ENCODE peak calls at places on chromosomes 11 and 22, in ten cellular contexts. One of them, this sample, is unnamed.
A peak's percentile ranks its signal among the peaks of the same experiment; 100 is the strongest.

GRCh38 chr11:134861490-134862107 is 449.6 kb upstream of the B3GAT1 start:
- DNase-seq in cardiac muscle cell: no peak
- DNase-seq in A549: no peak
- DNase-seq in BE2C: no peak
- DNase-seq in K562: peak; percentile 67
- DNase-seq in endothelial cell of umbilical vein: no peak
- DNase-seq in psoas muscle: no peak
- DNase-seq in sigmoid colon: no peak
- DNase-seq in pancreas: no peak
- DNase-seq in upper lobe of right lung: no peak
- DNase-seq in this sample: no peak

GRCh38 chr22:18095101-18095805 is 15.4 kb upstream of the TUBA8 start:
- DNase-seq in cardiac muscle cell: no peak
- DNase-seq in A549: no peak
- DNase-seq in BE2C: no peak
- DNase-seq in K562: no peak
- DNase-seq in endothelial cell of umbilical vein: peak; percentile 7
- DNase-seq in psoas muscle: no peak
- DNase-seq in sigmoid colon: no peak
- DNase-seq in pancreas: no peak
- DNase-seq in upper lobe of right lung: no peak
- DNase-seq in this sample: no peak

GRCh38 chr22:16654882-16655281 is 62.3 kb upstream of the CCT8L2 start:
- DNase-seq in cardiac muscle cell: no peak
- DNase-seq in A549: no peak
- DNase-seq in BE2C: no peak
- DNase-seq in K562: no peak
- DNase-seq in endothelial cell of umbilical vein: no peak
- DNase-seq in psoas muscle: no peak
- DNase-seq in sigmoid colon: no peak
- DNase-seq in pancreas: no peak
- DNase-seq in upper lobe of right lung: no peak
- DNase-seq in this sample: no peak

GRCh38 chr11:93194673-93195291 is 3.0 kb downstream of the SLC36A4 start:
- DNase-seq in cardiac muscle cell: no peak
- DNase-seq in A549: no peak
- DNase-seq in BE2C: peak; percentile 24
- DNase-seq in K562: no peak
- DNase-seq in endothelial cell of umbilical vein: no peak
- DNase-seq in psoas muscle: no peak
- DNase-seq in sigmoid colon: no peak
- DNase-seq in pancreas: no peak
- DNase-seq in upper lobe of right lung: no peak
- DNase-seq in this sample: no peak

GRCh38 chr11:20000393-20001134 is 159.7 kb downstream of the DBX1 start:
- DNase-seq in cardiac muscle cell: no peak
- DNase-seq in A549: no peak
- DNase-seq in BE2C: no peak
- DNase-seq in K562: no peak
- DNase-seq in endothelial cell of umbilical vein: no peak
- DNase-seq in psoas muscle: no peak
- DNase-seq in sigmoid colon: no peak
- DNase-seq in pancreas: no peak
- DNase-seq in upper lobe of right lung: no peak
- DNase-seq in this sample: no peak

GRCh38 chr22:44926124-44926475 is 83.7 kb downstream of the PHF21B start:
- DNase-seq in cardiac muscle cell: no peak
- DNase-seq in A549: no peak
- DNase-seq in BE2C: no peak
- DNase-seq in K562: no peak
- DNase-seq in endothelial cell of umbilical vein: no peak
- DNase-seq in psoas muscle: no peak
- DNase-seq in sigmoid colon: peak; percentile 54
- DNase-seq in pancreas: no peak
- DNase-seq in upper lobe of right lung: peak; percentile 40
- DNase-seq in this sample: peak; percentile 24

GRCh38 chr22:37343343-37343742 is 61.0 kb downstream of the CYTH4 start:
- DNase-seq in cardiac muscle cell: peak; percentile 25
- DNase-seq in A549: no peak
- DNase-seq in BE2C: no peak
- DNase-seq in K562: no peak
- DNase-seq in endothelial cell of umbilical vein: no peak
- DNase-seq in psoas muscle: no peak
- DNase-seq in sigmoid colon: no peak
- DNase-seq in pancreas: no peak
- DNase-seq in upper lobe of right lung: no peak
- DNase-seq in this sample: no peak

GRCh38 chr11:76644591-76644990 is 26.0 kb downstream of the LRRC32 start:
- DNase-seq in cardiac muscle cell: no peak
- DNase-seq in A549: no peak
- DNase-seq in BE2C: no peak
- DNase-seq in K562: no peak
- DNase-seq in endothelial cell of umbilical vein: no peak
- DNase-seq in psoas muscle: no peak
- DNase-seq in sigmoid colon: peak; percentile 36
- DNase-seq in pancreas: no peak
- DNase-seq in upper lobe of right lung: no peak
- DNase-seq in this sample: no peak

GRCh38 chr22:47282366-47282765 is 519.9 kb downstream of the TBC1D22A start:
- DNase-seq in cardiac muscle cell: no peak
- DNase-seq in A549: no peak
- DNase-seq in BE2C: no peak
- DNase-seq in K562: no peak
- DNase-seq in endothelial cell of umbilical vein: no peak
- DNase-seq in psoas muscle: no peak
- DNase-seq in sigmoid colon: no peak
- DNase-seq in pancreas: no peak
- DNase-seq in upper lobe of right lung: peak; percentile 63
- DNase-seq in this sample: no peak

GRCh38 chr11:84564180-84564866 is 1062.8 kb downstream of the DLG2 start:
- DNase-seq in cardiac muscle cell: peak; percentile 61
- DNase-seq in A549: peak; percentile 66
- DNase-seq in BE2C: peak; percentile 48
- DNase-seq in K562: peak; percentile 26
- DNase-seq in endothelial cell of umbilical vein: peak; percentile 55
- DNase-seq in psoas muscle: peak; percentile 15
- DNase-seq in sigmoid colon: no peak
- DNase-seq in pancreas: peak; percentile 19
- DNase-seq in upper lobe of right lung: no peak
- DNase-seq in this sample: peak; percentile 83

GRCh38 chr22:24761888-24762675 is 12.4 kb downstream of the PIWIL3 start:
- DNase-seq in cardiac muscle cell: peak; percentile 81
- DNase-seq in A549: no peak
- DNase-seq in BE2C: no peak
- DNase-seq in K562: no peak
- DNase-seq in endothelial cell of umbilical vein: peak; percentile 68
- DNase-seq in psoas muscle: no peak
- DNase-seq in sigmoid colon: no peak
- DNase-seq in pancreas: no peak
- DNase-seq in upper lobe of right lung: no peak
- DNase-seq in this sample: no peak
- H3K4me3 ChIP-seq in cardiac muscle cell: no peak overlapping the region
- H3K4me3 ChIP-seq in A549: no peak overlapping the region
- H3K4me3 ChIP-seq in BE2C: no peak overlapping the region
- H3K4me3 ChIP-seq in K562: no peak overlapping the region
- H3K4me3 ChIP-seq in endothelial cell of umbilical vein: no peak overlapping the region
- H3K4me3 ChIP-seq in psoas muscle: no peak overlapping the region
- H3K4me3 ChIP-seq in sigmoid colon: no peak overlapping the region
- H3K4me3 ChIP-seq in pancreas: no peak overlapping the region
- H3K4me3 ChIP-seq in upper lobe of right lung: no peak overlapping the region
- H3K4me3 ChIP-seq in this sample: no peak overlapping the region

DNA sequence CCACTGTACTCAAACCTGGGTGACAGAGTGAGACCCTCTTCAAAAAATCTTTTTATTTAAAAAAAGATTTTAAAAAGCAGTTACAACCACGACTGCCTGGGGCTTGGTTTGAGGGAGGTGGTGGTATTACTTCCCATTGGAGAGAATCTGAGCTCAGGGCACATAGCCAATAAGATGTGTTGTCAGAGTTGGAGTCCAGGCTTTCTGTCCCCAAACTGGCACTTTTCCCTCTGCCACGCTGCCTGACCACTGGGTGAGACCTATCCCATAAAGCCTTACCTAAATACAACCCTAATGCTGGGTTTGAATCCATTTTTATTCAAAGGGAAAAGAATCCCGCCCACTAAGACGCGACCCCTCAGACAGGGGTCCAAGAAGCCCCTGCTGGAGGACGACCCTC is 11.5 kb downstream of the CHADL start:
- DNase-seq in cardiac muscle cell: no peak
- DNase-seq in A549: no peak
- DNase-seq in BE2C: no peak
- DNase-seq in K562: no peak
- DNase-seq in endothelial cell of umbilical vein: no peak
- DNase-seq in psoas muscle: no peak
- DNase-seq in sigmoid colon: no peak
- DNase-seq in pancreas: no peak
- DNase-seq in upper lobe of right lung: no peak
- DNase-seq in this sample: no peak
- TF ChIP-seq CTCF in cardiac muscle cell: no peak
- TF ChIP-seq CTCF in A549: no peak
- TF ChIP-seq CTCF in BE2C: no peak
- TF ChIP-seq CTCF in K562: no peak
- TF ChIP-seq CTCF in endothelial cell of umbilical vein: no peak
- TF ChIP-seq CTCF in psoas muscle: no peak
- TF ChIP-seq CTCF in sigmoid colon: no peak
- TF ChIP-seq CTCF in pancreas: no peak
- TF ChIP-seq CTCF in upper lobe of right lung: no peak
- TF ChIP-seq CTCF in this sample: no peak

GRCh38 chr11:117827521-117828511 is 3.3 kb upstream of the FXYD2 start:
- DNase-seq in cardiac muscle cell: no peak
- DNase-seq in A549: no peak
- DNase-seq in BE2C: no peak
- DNase-seq in K562: no peak
- DNase-seq in endothelial cell of umbilical vein: no peak
- DNase-seq in psoas muscle: no peak
- DNase-seq in sigmoid colon: peak; percentile 55
- DNase-seq in pancreas: peak; percentile 21
- DNase-seq in upper lobe of right lung: peak; percentile 49
- DNase-seq in this sample: no peak
- H3K4me1 ChIP-seq in cardiac muscle cell: peaks cover 4% of the 10 kb centered on the region
- H3K4me1 ChIP-seq in A549: peaks cover 60% of the 10 kb centered on the region
- H3K4me1 ChIP-seq in BE2C: peaks cover 10% of the 10 kb centered on the region
- H3K4me1 ChIP-seq in K562: no peaks in the 10 kb centered on the region
- H3K4me1 ChIP-seq in endothelial cell of umbilical vein: peaks cover 36% of the 10 kb centered on the region
- H3K4me1 ChIP-seq in psoas muscle: peaks cover 13% of the 10 kb centered on the region
- H3K4me1 ChIP-seq in sigmoid colon: no peaks in the 10 kb centered on the region
- H3K4me1 ChIP-seq in pancreas: peaks cover 6% of the 10 kb centered on the region
- H3K4me1 ChIP-seq in upper lobe of right lung: peaks cover 45% of the 10 kb centered on the region
- H3K4me1 ChIP-seq in this sample: peaks cover 8% of the 10 kb centered on the region

GRCh38 chr11:62858201-62858600 is 18.8 kb upstream of the WDR74 start:
- DNase-seq in cardiac muscle cell: no peak
- DNase-seq in A549: no peak
- DNase-seq in BE2C: no peak
- DNase-seq in K562: no peak
- DNase-seq in endothelial cell of umbilical vein: no peak
- DNase-seq in psoas muscle: no peak
- DNase-seq in sigmoid colon: no peak
- DNase-seq in pancreas: no peak
- DNase-seq in upper lobe of right lung: no peak
- DNase-seq in this sample: peak; percentile 56
- H3K4me3 ChIP-seq in cardiac muscle cell: no peak overlapping the region
- H3K4me3 ChIP-seq in A549: peak overlapping the region; percentile 80
- H3K4me3 ChIP-seq in BE2C: peak overlapping the region; percentile 98
- H3K4me3 ChIP-seq in K562: peak overlapping the region; percentile 74
- H3K4me3 ChIP-seq in endothelial cell of umbilical vein: no peak overlapping the region
- H3K4me3 ChIP-seq in psoas muscle: no peak overlapping the region
- H3K4me3 ChIP-seq in sigmoid colon: no peak overlapping the region
- H3K4me3 ChIP-seq in pancreas: peak overlapping the region; percentile 58
- H3K4me3 ChIP-seq in upper lobe of right lung: no peak overlapping the region
- H3K4me3 ChIP-seq in this sample: peak overlapping the region; percentile 92

DNA sequence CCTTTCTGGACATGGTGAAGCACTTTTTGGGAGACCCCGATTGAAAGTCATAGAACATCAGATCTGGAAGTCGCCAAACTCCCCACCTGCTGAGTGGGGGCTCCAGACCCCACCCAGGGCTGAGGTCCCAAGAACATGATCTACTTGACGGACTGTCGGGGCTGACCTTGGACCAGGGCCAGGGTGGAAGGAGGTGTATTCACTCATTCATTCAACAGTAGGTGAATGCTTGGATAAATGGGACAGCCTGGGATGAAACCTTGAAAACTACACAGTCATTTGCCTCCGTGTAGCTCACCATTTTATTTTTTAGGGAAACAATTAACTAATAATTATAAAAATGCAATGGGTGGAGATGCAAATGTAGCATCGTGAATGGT is 629.0 kb downstream of the BRD1 start:
- DNase-seq in cardiac muscle cell: no peak
- DNase-seq in A549: no peak
- DNase-seq in BE2C: no peak
- DNase-seq in K562: no peak
- DNase-seq in endothelial cell of umbilical vein: no peak
- DNase-seq in psoas muscle: no peak
- DNase-seq in sigmoid colon: peak; percentile 47
- DNase-seq in pancreas: peak; percentile 9
- DNase-seq in upper lobe of right lung: peak; percentile 34
- DNase-seq in this sample: no peak
- TF ChIP-seq CTCF in cardiac muscle cell: no peak
- TF ChIP-seq CTCF in A549: no peak
- TF ChIP-seq CTCF in BE2C: no peak
- TF ChIP-seq CTCF in K562: no peak
- TF ChIP-seq CTCF in endothelial cell of umbilical vein: no peak
- TF ChIP-seq CTCF in psoas muscle: no peak
- TF ChIP-seq CTCF in sigmoid colon: no peak
- TF ChIP-seq CTCF in pancreas: no peak
- TF ChIP-seq CTCF in upper lobe of right lung: no peak
- TF ChIP-seq CTCF in this sample: no peak